ENCODE peak calls at places on chromosome 6, in eight cellular contexts. One of them, this sample, is unnamed. For H3K36me3, the result is how much of the 10 kb centered on the place peaks cover.

GRCh38 chr6:29671026-29671425 is 9.9 kb downstream of the ZFP57 start:
- DNase-seq in GM23338: no peak
- DNase-seq in breast epithelium: no peak
- DNase-seq in GM12878: no peak
- DNase-seq in endothelial cell of umbilical vein: no peak
- DNase-seq in Panc1: no peak
- DNase-seq in sigmoid colon: no peak
- DNase-seq in K562: no peak
- DNase-seq in this sample: no peak

GRCh38 chr6:16540804-16541752 is 220.2 kb downstream of the ATXN1 start:
- DNase-seq in endothelial cell of umbilical vein: no peak
- DNase-seq in K562: no peak
- DNase-seq in Panc1: no peak
- DNase-seq in GM12878: no peak
- DNase-seq in GM23338: peak
- DNase-seq in breast epithelium: no peak
- DNase-seq in sigmoid colon: peak
- DNase-seq in this sample: no peak

GRCh38 chr6:158688860-158689259 is 39.0 kb downstream of the SYTL3 start:
- DNase-seq in Panc1: no peak
- DNase-seq in GM12878: no peak
- DNase-seq in GM23338: no peak
- DNase-seq in endothelial cell of umbilical vein: peak
- DNase-seq in sigmoid colon: no peak
- DNase-seq in breast epithelium: no peak
- DNase-seq in K562: no peak
- DNase-seq in this sample: no peak

GRCh38 chr6:72328775-72329174 is 293.1 kb upstream of the KCNQ5 start:
- DNase-seq in sigmoid colon: no peak
- DNase-seq in endothelial cell of umbilical vein: no peak
- DNase-seq in GM12878: no peak
- DNase-seq in GM23338: no peak
- DNase-seq in K562: no peak
- DNase-seq in Panc1: no peak
- DNase-seq in breast epithelium: no peak
- DNase-seq in this sample: no peak

GRCh38 chr6:69835414-69836179 is 30.8 kb upstream of the COL19A1 start:
- DNase-seq in breast epithelium: no peak
- DNase-seq in endothelial cell of umbilical vein: peak
- DNase-seq in Panc1: peak
- DNase-seq in K562: peak
- DNase-seq in sigmoid colon: no peak
- DNase-seq in GM23338: peak
- DNase-seq in GM12878: no peak
- DNase-seq in this sample: no peak

GRCh38 chr6:107418118-107418517 is 41.2 kb downstream of the PDSS2 start:
- DNase-seq in endothelial cell of umbilical vein: no peak
- DNase-seq in K562: peak
- DNase-seq in Panc1: peak
- DNase-seq in GM23338: peak
- DNase-seq in sigmoid colon: no peak
- DNase-seq in GM12878: no peak
- DNase-seq in breast epithelium: no peak
- DNase-seq in this sample: no peak

GRCh38 chr6:50093116-50093937 is 43.6 kb upstream of the DEFB112 start:
- DNase-seq in K562: no peak
- DNase-seq in breast epithelium: no peak
- DNase-seq in sigmoid colon: no peak
- DNase-seq in Panc1: no peak
- DNase-seq in endothelial cell of umbilical vein: no peak
- DNase-seq in GM12878: no peak
- DNase-seq in GM23338: no peak
- DNase-seq in this sample: no peak

GRCh38 chr6:168711666-168712300 is 270.8 kb downstream of the SMOC2 start:
- DNase-seq in K562: no peak
- DNase-seq in endothelial cell of umbilical vein: no peak
- DNase-seq in sigmoid colon: no peak
- DNase-seq in breast epithelium: no peak
- DNase-seq in GM23338: no peak
- DNase-seq in GM12878: no peak
- DNase-seq in Panc1: no peak
- DNase-seq in this sample: no peak

GRCh38 chr6:156944412-156944811 is 167.2 kb downstream of the ARID1B start:
- DNase-seq in Panc1: no peak
- DNase-seq in endothelial cell of umbilical vein: no peak
- DNase-seq in GM12878: no peak
- DNase-seq in sigmoid colon: no peak
- DNase-seq in breast epithelium: no peak
- DNase-seq in K562: no peak
- DNase-seq in GM23338: peak
- DNase-seq in this sample: no peak

GRCh38 chr6:86712039-86712438 is 225.3 kb upstream of the HTR1E start:
- DNase-seq in K562: no peak
- DNase-seq in Panc1: no peak
- DNase-seq in GM12878: no peak
- DNase-seq in endothelial cell of umbilical vein: no peak
- DNase-seq in GM23338: no peak
- DNase-seq in breast epithelium: no peak
- DNase-seq in sigmoid colon: no peak
- DNase-seq in this sample: no peak

GRCh38 chr6:123288649-123289048 is 292.6 kb downstream of the CLVS2 start:
- DNase-seq in GM23338: no peak
- DNase-seq in K562: no peak
- DNase-seq in GM12878: no peak
- DNase-seq in breast epithelium: no peak
- DNase-seq in sigmoid colon: no peak
- DNase-seq in endothelial cell of umbilical vein: no peak
- DNase-seq in Panc1: no peak
- DNase-seq in this sample: no peak

GRCh38 chr6:167475947-167476346 is 151.1 kb downstream of the TTLL2 start:
- DNase-seq in breast epithelium: no peak
- DNase-seq in Panc1: no peak
- DNase-seq in K562: no peak
- DNase-seq in GM23338: peak
- DNase-seq in GM12878: no peak
- DNase-seq in endothelial cell of umbilical vein: no peak
- DNase-seq in sigmoid colon: no peak
- DNase-seq in this sample: no peak

GRCh38 chr6:110066091-110066490 is 88.0 kb downstream of the GPR6 start:
- DNase-seq in K562: no peak
- DNase-seq in GM23338: no peak
- DNase-seq in breast epithelium: no peak
- DNase-seq in Panc1: no peak
- DNase-seq in sigmoid colon: no peak
- DNase-seq in endothelial cell of umbilical vein: no peak
- DNase-seq in GM12878: no peak
- DNase-seq in this sample: no peak

GRCh38 chr6:138115191-138115590 is 8.0 kb upstream of the PERP start:
- DNase-seq in endothelial cell of umbilical vein: no peak
- DNase-seq in GM12878: no peak
- DNase-seq in sigmoid colon: no peak
- DNase-seq in K562: no peak
- DNase-seq in Panc1: no peak
- DNase-seq in GM23338: no peak
- DNase-seq in breast epithelium: no peak
- DNase-seq in this sample: no peak

GRCh38 chr6:151497935-151498726 is 4.3 kb downstream of the CCDC170 start:
- DNase-seq in GM12878: no peak
- DNase-seq in sigmoid colon: no peak
- DNase-seq in GM23338: peak
- DNase-seq in K562: no peak
- DNase-seq in Panc1: no peak
- DNase-seq in breast epithelium: no peak
- DNase-seq in endothelial cell of umbilical vein: no peak
- DNase-seq in this sample: no peak

GRCh38 chr6:116433313-116433712 is 27.9 kb upstream of the CALHM6 start:
- DNase-seq in sigmoid colon: no peak
- DNase-seq in K562: no peak
- DNase-seq in GM23338: no peak
- DNase-seq in GM12878: no peak
- DNase-seq in endothelial cell of umbilical vein: no peak
- DNase-seq in breast epithelium: no peak
- DNase-seq in Panc1: no peak
- DNase-seq in this sample: no peak
- H3K36me3 ChIP-seq in sigmoid colon: under half
- H3K36me3 ChIP-seq in K562: under half
- H3K36me3 ChIP-seq in GM23338: under half
- H3K36me3 ChIP-seq in GM12878: under half
- H3K36me3 ChIP-seq in endothelial cell of umbilical vein: under half
- H3K36me3 ChIP-seq in breast epithelium: under half
- H3K36me3 ChIP-seq in Panc1: under half
- H3K36me3 ChIP-seq in this sample: under half

GRCh38 chr6:78093861-78094360 is 441.1 kb downstream of the MEI4 start:
- DNase-seq in GM12878: no peak
- DNase-seq in sigmoid colon: no peak
- DNase-seq in GM23338: peak
- DNase-seq in endothelial cell of umbilical vein: no peak
- DNase-seq in breast epithelium: no peak
- DNase-seq in K562: no peak
- DNase-seq in Panc1: no peak
- DNase-seq in this sample: no peak

DNA sequence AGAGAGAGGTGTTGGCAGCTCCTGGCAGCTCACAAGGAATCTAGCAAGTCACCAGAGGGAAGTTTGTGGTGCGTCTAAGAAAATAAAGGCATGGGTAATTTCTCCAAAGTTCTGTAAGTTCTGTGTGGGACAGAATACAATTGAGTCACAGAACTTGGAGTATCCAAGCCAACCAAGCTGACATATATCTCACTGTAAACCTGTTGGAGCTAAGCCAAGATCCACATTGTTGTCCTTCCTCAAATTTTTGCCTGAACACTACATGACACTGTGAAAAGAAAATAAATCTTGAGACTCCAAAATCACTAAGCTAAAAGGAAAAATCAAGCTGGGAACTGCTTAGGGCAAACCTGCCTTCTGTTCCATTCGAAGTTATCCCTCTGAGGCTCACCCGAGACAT is 436.7 kb downstream of the MEI4 start:
- DNase-seq in GM23338: no peak
- DNase-seq in Panc1: no peak
- DNase-seq in sigmoid colon: no peak
- DNase-seq in endothelial cell of umbilical vein: peak
- DNase-seq in GM12878: no peak
- DNase-seq in breast epithelium: no peak
- DNase-seq in K562: no peak
- DNase-seq in this sample: no peak
- TF ChIP-seq POLR2AphosphoS5 in GM23338: no peak
- TF ChIP-seq POLR2AphosphoS5 in Panc1: no peak
- TF ChIP-seq POLR2AphosphoS5 in sigmoid colon: no peak
- TF ChIP-seq POLR2AphosphoS5 in endothelial cell of umbilical vein: no peak
- TF ChIP-seq POLR2AphosphoS5 in GM12878: no peak
- TF ChIP-seq POLR2AphosphoS5 in breast epithelium: no peak
- TF ChIP-seq POLR2AphosphoS5 in K562: no peak
- TF ChIP-seq POLR2AphosphoS5 in this sample: no peak

DNA sequence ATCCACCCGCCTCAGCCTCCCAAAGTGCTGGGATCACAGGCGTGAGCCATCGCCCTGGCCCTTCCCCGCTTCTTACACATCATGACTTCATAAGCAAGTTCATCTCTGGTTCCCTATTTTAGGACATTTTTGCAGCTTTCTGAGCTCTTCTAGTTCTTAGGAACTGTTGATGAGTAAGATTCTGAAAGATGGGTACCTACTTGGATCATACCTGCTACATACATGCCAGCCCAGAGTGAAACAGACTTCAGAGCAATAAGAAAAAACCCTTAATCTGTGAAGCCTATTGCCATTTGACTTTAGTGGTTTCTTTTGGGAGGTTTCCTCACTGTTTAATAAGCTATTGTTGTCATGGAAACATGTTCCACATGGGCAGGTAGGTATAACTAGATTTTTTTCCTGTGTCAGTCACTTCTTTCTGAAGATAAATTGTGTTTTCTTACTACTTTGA is 27.9 kb upstream of the TMEM217 start:
- DNase-seq in breast epithelium: no peak
- DNase-seq in Panc1: no peak
- DNase-seq in GM23338: no peak
- DNase-seq in endothelial cell of umbilical vein: no peak
- DNase-seq in GM12878: no peak
- DNase-seq in sigmoid colon: no peak
- DNase-seq in K562: no peak
- DNase-seq in this sample: no peak
- H3K36me3 ChIP-seq in breast epithelium: under half
- H3K36me3 ChIP-seq in Panc1: under half
- H3K36me3 ChIP-seq in GM23338: under half
- H3K36me3 ChIP-seq in endothelial cell of umbilical vein: under half
- H3K36me3 ChIP-seq in GM12878: under half
- H3K36me3 ChIP-seq in sigmoid colon: under half
- H3K36me3 ChIP-seq in K562: half or more
- H3K36me3 ChIP-seq in this sample: half or more

GRCh38 chr6:111810321-111811235 is 62.7 kb downstream of the FYN start:
- DNase-seq in GM12878: no peak
- DNase-seq in sigmoid colon: no peak
- DNase-seq in K562: no peak
- DNase-seq in endothelial cell of umbilical vein: no peak
- DNase-seq in Panc1: no peak
- DNase-seq in GM23338: no peak
- DNase-seq in breast epithelium: no peak
- DNase-seq in this sample: no peak
- TF ChIP-seq POLR2AphosphoS5 in GM12878: no peak
- TF ChIP-seq POLR2AphosphoS5 in sigmoid colon: no peak
- TF ChIP-seq POLR2AphosphoS5 in K562: no peak
- TF ChIP-seq POLR2AphosphoS5 in endothelial cell of umbilical vein: no peak
- TF ChIP-seq POLR2AphosphoS5 in Panc1: no peak
- TF ChIP-seq POLR2AphosphoS5 in GM23338: no peak
- TF ChIP-seq POLR2AphosphoS5 in breast epithelium: no peak
- TF ChIP-seq POLR2AphosphoS5 in this sample: no peak

GRCh38 chr6:32837651-32838113 is 857 bp downstream of the TAP2 start:
- DNase-seq in GM23338: no peak
- DNase-seq in sigmoid colon: no peak
- DNase-seq in K562: peak
- DNase-seq in Panc1: no peak
- DNase-seq in GM12878: no peak
- DNase-seq in breast epithelium: no peak
- DNase-seq in endothelial cell of umbilical vein: no peak
- DNase-seq in this sample: peak
- H3K36me3 ChIP-seq in GM23338: under half
- H3K36me3 ChIP-seq in sigmoid colon: under half
- H3K36me3 ChIP-seq in K562: under half
- H3K36me3 ChIP-seq in Panc1: under half
- H3K36me3 ChIP-seq in GM12878: under half
- H3K36me3 ChIP-seq in breast epithelium: under half
- H3K36me3 ChIP-seq in endothelial cell of umbilical vein: under half
- H3K36me3 ChIP-seq in this sample: under half

DNA sequence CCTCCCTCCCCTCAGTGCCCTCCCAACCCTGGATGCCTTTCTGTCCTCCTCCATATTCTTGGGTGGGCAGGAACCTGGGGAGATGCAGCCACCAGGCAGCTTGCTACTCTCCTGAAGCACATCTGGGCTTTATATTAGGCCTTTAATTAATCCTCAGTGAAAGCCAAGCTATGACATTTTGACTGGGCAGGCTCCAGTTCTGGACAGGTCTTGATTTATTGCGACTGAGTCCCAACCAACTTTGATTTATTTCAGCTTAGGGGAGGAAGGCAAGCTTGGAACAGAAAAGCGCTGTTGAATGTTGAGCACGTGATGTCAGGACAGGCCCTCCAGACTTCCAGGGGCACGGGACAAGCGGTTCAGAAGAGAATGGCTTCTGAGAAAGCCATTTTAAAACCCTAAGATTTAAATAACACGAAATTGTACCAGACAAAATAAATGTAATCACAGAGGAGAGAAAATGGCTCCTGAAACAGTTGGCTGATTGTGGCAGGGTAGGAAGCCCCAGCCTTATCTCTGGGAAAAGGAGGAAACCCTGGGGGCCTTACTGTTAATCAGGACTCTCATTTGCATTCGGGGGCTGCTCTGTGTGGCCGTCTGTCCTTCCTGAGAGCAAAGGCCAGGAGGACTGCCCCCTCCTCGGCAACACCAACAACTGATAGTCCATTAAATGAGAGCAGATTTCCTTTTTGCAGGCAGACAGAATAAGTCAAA is 294.2 kb downstream of the FOXC1 start:
- DNase-seq in K562: no peak
- DNase-seq in breast epithelium: no peak
- DNase-seq in GM12878: no peak
- DNase-seq in endothelial cell of umbilical vein: peak
- DNase-seq in sigmoid colon: no peak
- DNase-seq in Panc1: no peak
- DNase-seq in GM23338: no peak
- DNase-seq in this sample: no peak
- TF ChIP-seq POLR2AphosphoS5 in K562: no peak
- TF ChIP-seq POLR2AphosphoS5 in breast epithelium: no peak
- TF ChIP-seq POLR2AphosphoS5 in GM12878: no peak
- TF ChIP-seq POLR2AphosphoS5 in endothelial cell of umbilical vein: no peak
- TF ChIP-seq POLR2AphosphoS5 in sigmoid colon: no peak
- TF ChIP-seq POLR2AphosphoS5 in Panc1: no peak
- TF ChIP-seq POLR2AphosphoS5 in GM23338: no peak
- TF ChIP-seq POLR2AphosphoS5 in this sample: no peak